ENCODE peak calls at places on chromosome 16, in six cellular contexts. E is GM10248, Q is IMR-90, P is heart right ventricle, Z is cardiac fibroblast, X is neural progenitor cell. S is an unnamed sample.

GRCh38 chr16:22721497-22722100 is 92.4 kb upstream of the HS3ST2 start:
- DNase-seq in E (no peak), Z (no peak), X (no peak), P (no peak), Q (no peak), S (no peak)

GRCh38 chr16:17365591-17366298 is 105.0 kb downstream of the XYLT1 start:
- DNase-seq in Z (peak), P (no peak), Q (no peak), X (no peak), E (no peak), S (no peak)

GRCh38 chr16:30121741-30122620 is 1.0 kb downstream of the MAPK3 start:
- DNase-seq in E (no peak), P (peak), Q (no peak), X (no peak), Z (peak), S (no peak)

GRCh38 chr16:4415538-4416199 is 727 bp downstream of the CORO7 start:
- DNase-seq in Q (no peak), E (no peak), X (peak), P (peak), Z (peak), S (peak)

GRCh38 chr16:56424404-56424765 is 960 bp downstream of the AMFR start:
- DNase-seq in X (no peak), Q (no peak), P (no peak), Z (no peak), E (no peak), S (no peak)

GRCh38 chr16:57092786-57093301 is 461 bp downstream of the CPNE2 start:
- DNase-seq in Q (no peak), X (peak), Z (peak), E (peak), P (peak), S (peak)

GRCh38 chr16:78647491-78647890 is 548.0 kb downstream of the WWOX start:
- DNase-seq in E (no peak), Q (no peak), P (no peak), Z (no peak), X (no peak), S (no peak)

GRCh38 chr16:30839523-30840227 is 52.7 kb upstream of the ZNF629 start:
- DNase-seq in E (no peak), Z (no peak), X (peak), Q (no peak), P (no peak), S (no peak)

GRCh38 chr16:57186630-57187507 is 740 bp downstream of the RSPRY1 start:
- DNase-seq in P (no peak), Z (peak), X (peak), E (no peak), Q (no peak), S (peak)

GRCh38 chr16:1707193-1707790 is 1.3 kb downstream of the MAPK8IP3 start:
- DNase-seq in Z (peak), P (no peak), Q (peak), X (peak), E (no peak), S (peak)

GRCh38 chr16:85422124-85422373 is 191.1 kb upstream of the GSE1 start:
- DNase-seq in Q (no peak), P (no peak), X (no peak), E (no peak), Z (no peak), S (no peak)

GRCh38 chr16:56871172-56871593 is 6.2 kb downstream of the SLC12A3 start:
- DNase-seq in P (no peak), Q (peak), Z (peak), X (no peak), E (peak), S (no peak)

GRCh38 chr16:89013111-89013510 is 36.1 kb upstream of the CBFA2T3 start:
- DNase-seq in E (no peak), Z (no peak), P (no peak), Q (no peak), X (no peak), S (no peak)

GRCh38 chr16:31216552-31217530 is at the start of gene PYDC1:
- DNase-seq in E (no peak), X (peak), P (peak), Z (no peak), Q (no peak), S (peak)

GRCh38 chr16:74862743-74863244 is 88.2 kb upstream of the FA2H start:
- DNase-seq in E (peak), P (no peak), X (peak), Z (peak), Q (peak), S (peak)

GRCh38 chr16:69520413-69520799 is 45.4 kb upstream of the NFAT5 start:
- DNase-seq in E (no peak), X (no peak), P (no peak), Z (no peak), Q (no peak), S (no peak)

GRCh38 chr16:48408688-48409087 is 23.5 kb upstream of the SIAH1 start:
- DNase-seq in Z (peak), P (peak), E (no peak), X (no peak), Q (peak), S (no peak)

GRCh38 chr16:46884513-46885293 is 541 bp downstream of the GPT2 start:
- DNase-seq in P (no peak), Z (peak), Q (peak), E (no peak), X (peak), S (peak)

GRCh38 chr16:49528035-49528434 is 154.4 kb downstream of the C16orf78 start:
- DNase-seq in X (no peak), P (no peak), E (no peak), Z (peak), Q (no peak), S (peak)

GRCh38 chr16:89764711-89765201 is 43.4 kb downstream of the ZNF276 start:
- DNase-seq in Q (no peak), Z (no peak), E (peak), P (no peak), X (no peak), S (no peak)

GRCh38 chr16:87602005-87602790 is at the start of gene JPH3:
- DNase-seq in Q (no peak), P (no peak), Z (no peak), X (peak), E (no peak), S (peak)

GRCh38 chr16:8634991-8635736 is 13.7 kb downstream of the METTL22 start:
- DNase-seq in E (no peak), Q (peak), X (peak), Z (peak), P (no peak), S (peak)

GRCh38 chr16:410516-411178 is 9.0 kb downstream of the DECR2 start:
- DNase-seq in Z (no peak), Q (no peak), E (no peak), P (no peak), X (no peak), S (no peak)

GRCh38 chr16:57736419-57737281 is 1.1 kb downstream of the KATNB1 start:
- DNase-seq in Z (peak), E (no peak), P (no peak), X (peak), Q (peak), S (peak)

GRCh38 chr16:68754117-68754792 is 17.2 kb downstream of the CDH1 start:
- DNase-seq in P (no peak), X (no peak), E (no peak), Q (no peak), Z (no peak), S (no peak)

DNA sequence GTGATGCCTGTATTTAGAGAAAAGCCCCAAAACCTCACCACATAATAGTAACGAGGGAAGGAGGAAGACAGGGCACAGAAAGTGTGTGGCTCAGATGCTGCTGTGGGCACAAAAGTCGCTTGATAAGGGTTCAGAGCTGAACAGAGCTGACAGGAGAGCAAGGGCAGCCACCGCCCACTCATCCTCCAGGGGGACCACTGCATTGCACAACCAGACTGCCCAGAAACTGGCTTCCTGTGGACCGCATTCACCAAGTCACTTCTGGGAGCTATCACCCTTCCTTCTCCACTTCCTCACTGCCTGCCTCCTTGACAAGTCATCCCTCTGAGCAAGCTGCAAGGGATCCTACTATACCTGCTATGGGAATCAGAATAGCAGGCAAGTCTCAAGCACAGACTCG is 512.4 kb upstream of the CDH11 start:
- DNase-seq in Z (no peak), Q (peak), E (no peak), X (no peak), P (no peak), S (no peak)
- TF ChIP-seq CTCF in Z (no peak), Q (no peak), E (no peak), X (no peak), P (no peak), S (no peak)

DNA sequence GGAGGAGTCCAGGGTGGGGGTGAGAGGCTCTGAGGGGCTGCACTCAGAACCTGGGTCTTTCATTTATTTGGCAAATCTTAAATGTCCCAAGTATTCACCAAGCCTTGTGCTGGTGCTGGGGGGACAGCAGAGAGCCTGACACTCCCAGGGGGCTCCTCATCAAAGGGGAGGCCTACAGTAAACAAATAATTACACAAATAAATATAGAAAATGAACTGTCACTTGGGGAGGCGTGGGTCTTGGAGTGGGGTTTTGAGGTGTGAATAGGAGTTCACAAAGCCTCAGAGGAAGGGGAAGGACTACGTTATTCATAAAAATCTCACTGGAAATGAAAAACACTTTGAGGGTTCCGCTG is 15.2 kb upstream of the PRM1 start:
- DNase-seq in Q (no peak), P (no peak), X (no peak), E (no peak), Z (no peak), S (no peak)
- TF ChIP-seq CTCF in Q (no peak), P (no peak), X (no peak), E (no peak), Z (no peak), S (no peak)

DNA sequence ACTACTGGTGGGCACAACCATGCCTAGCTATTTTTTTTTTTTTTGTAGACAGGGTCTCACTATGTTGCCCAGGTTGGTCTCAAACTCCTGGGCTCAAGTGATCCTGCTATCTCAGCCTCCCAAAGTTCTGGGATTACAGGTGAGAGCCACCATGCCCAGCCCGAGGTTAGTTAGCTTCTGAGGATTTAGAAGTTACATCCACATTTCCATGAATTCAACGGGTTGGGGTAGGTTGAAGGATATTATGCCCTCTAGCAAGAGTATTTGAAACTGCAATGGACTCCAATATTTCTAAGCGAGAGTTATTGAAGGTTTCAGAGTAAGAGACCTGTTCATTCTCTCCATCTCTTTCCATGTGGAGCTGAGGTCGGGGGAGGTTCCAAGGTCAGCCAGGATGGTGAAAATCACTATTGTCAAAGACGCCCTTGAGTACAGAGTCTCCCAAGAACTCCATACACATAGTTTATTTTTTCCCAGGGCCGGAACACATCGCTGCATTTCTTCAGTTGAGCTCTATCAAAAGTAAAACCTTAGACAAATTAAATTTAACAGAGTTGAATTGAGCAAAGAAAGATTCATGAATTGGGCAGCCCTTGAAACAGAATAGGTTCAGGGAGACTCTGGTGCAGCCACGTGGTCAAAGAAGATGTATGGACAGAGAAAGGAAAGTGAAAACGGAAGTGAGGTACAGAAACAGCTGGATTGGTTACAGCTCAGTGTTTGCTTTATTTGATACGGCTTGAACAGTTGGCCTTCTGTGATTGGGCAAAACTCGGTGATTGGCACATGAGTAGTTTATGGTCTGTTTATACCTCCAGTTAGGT is 19.0 kb upstream of the ITPRIPL2 start:
- DNase-seq in E (no peak), X (no peak), Z (peak), P (no peak), Q (no peak), S (no peak)
- TF ChIP-seq CTCF in E (no peak), X (no peak), Z (no peak), P (no peak), Q (no peak), S (no peak)

GRCh38 chr16:67199808-67200198 is 872 bp downstream of the ELMO3 start:
- DNase-seq in P (no peak), Z (no peak), E (no peak), Q (no peak), X (peak), S (no peak)

GRCh38 chr16:67198238-67198734 is 645 bp upstream of the ELMO3 start:
- DNase-seq in Z (peak), X (peak), Q (peak), P (no peak), E (no peak), S (no peak)

GRCh38 chr16:67197704-67198103 is 1.2 kb upstream of the ELMO3 start:
- DNase-seq in Q (no peak), X (no peak), E (no peak), Z (no peak), P (no peak), S (no peak)

GRCh38 chr16:67200491-67200890 is 1.6 kb downstream of the ELMO3 start:
- DNase-seq in X (no peak), E (no peak), Z (no peak), Q (no peak), P (no peak), S (no peak)

GRCh38 chr16:67199011-67199807 is at the start of gene ELMO3:
- DNase-seq in E (no peak), Q (no peak), Z (no peak), X (peak), P (no peak), S (peak)
- TF ChIP-seq CTCF in E (no peak), Q (peak), Z (peak), X (peak), P (no peak), S (peak)

S was measured in nephron progenitor cell.